ENCODE peak calls at places on chromosomes 16 and 17, in four cellular contexts. W is IMR-90, F is RWPE2, I is ovary. V is an unnamed sample.

GRCh38 chr16:23508589-23509440 is 1.5 kb downstream of the GGA2 start:
- DNase-seq in W (no peak), F (no peak), I (no peak), V (no peak)

GRCh38 chr16:66135376-66135775 is 231.1 kb upstream of the CDH5 start:
- DNase-seq in W (peak; percentile 25), F (no peak), I (peak; percentile 86), V (no peak)

GRCh38 chr17:43540821-43541674 is 5.1 kb downstream of the ETV4 start:
- DNase-seq in W (no peak), F (no peak), I (no peak), V (no peak)

GRCh38 chr17:82924812-82925211 is 85.0 kb upstream of the ZNF750 start:
- DNase-seq in W (no peak), F (no peak), I (no peak), V (no peak)

GRCh38 chr16:79949417-79949816 is 348.9 kb upstream of the MAF start:
- DNase-seq in W (no peak), F (no peak), I (no peak), V (no peak)

GRCh38 chr16:70657956-70658355 is 11.6 kb downstream of the IL34 start:
- DNase-seq in W (no peak), F (no peak), I (no peak), V (peak; percentile 23)

GRCh38 chr16:88066680-88067529 is 115.7 kb downstream of the BANP start:
- DNase-seq in W (no peak), F (peak; percentile 59), I (no peak), V (no peak)

GRCh38 chr17:59503489-59503888 is 61.9 kb upstream of the DHX40 start:
- DNase-seq in W (no peak), F (no peak), I (no peak), V (no peak)

GRCh38 chr17:7478276-7479138 is 924 bp downstream of the ZBTB4 start:
- DNase-seq in W (peak; percentile 18), F (no peak), I (peak; percentile 68), V (peak; percentile 85)

GRCh38 chr16:14445935-14446715 is 183.9 kb downstream of the PARN start:
- DNase-seq in W (no peak), F (no peak), I (no peak), V (no peak)

GRCh38 chr16:89322381-89323119 is 105.0 kb downstream of the ZNF778 start:
- DNase-seq in W (peak; percentile 82), F (no peak), I (peak; percentile 61), V (peak; percentile 87)

GRCh38 chr17:69057280-69057679 is 3.4 kb downstream of the ABCA9 start:
- DNase-seq in W (no peak), F (no peak), I (no peak), V (no peak)

GRCh38 chr17:69060835-69061234 is at the start of gene ABCA9:
- DNase-seq in W (peak; percentile 21), F (no peak), I (no peak), V (no peak)

GRCh38 chr17:69056179-69056823 is 4.4 kb downstream of the ABCA9 start:
- DNase-seq in W (no peak), F (no peak), I (no peak), V (no peak)

GRCh38 chr17:69059458-69060205 is 1.1 kb downstream of the ABCA9 start:
- DNase-seq in W (no peak), F (no peak), I (no peak), V (no peak)

GRCh38 chr17:69058165-69058564 is 2.6 kb downstream of the ABCA9 start:
- DNase-seq in W (no peak), F (no peak), I (no peak), V (no peak)
- TF ChIP-seq CTCF in W (peak; percentile 5), F (no peak), I (no peak), V (peak; percentile 14)

GRCh38 chr16:52545544-52546262 is 1.2 kb downstream of the TOX3 start:
- DNase-seq in W (no peak), F (no peak), I (no peak), V (no peak)
- H3K4me3 ChIP-seq in W (no peak overlapping the region), F (no peak overlapping the region), I (peak overlapping the region; percentile 29), V (peak overlapping the region; percentile 39)

GRCh38 chr16:26701243-26701886 is 365.4 kb upstream of the C16orf82 start:
- DNase-seq in W (no peak), F (no peak), I (no peak), V (no peak)
- H3K27ac ChIP-seq in W (no peak overlapping the region), F (no peak overlapping the region), I (no peak overlapping the region), V (no peak overlapping the region)

DNA sequence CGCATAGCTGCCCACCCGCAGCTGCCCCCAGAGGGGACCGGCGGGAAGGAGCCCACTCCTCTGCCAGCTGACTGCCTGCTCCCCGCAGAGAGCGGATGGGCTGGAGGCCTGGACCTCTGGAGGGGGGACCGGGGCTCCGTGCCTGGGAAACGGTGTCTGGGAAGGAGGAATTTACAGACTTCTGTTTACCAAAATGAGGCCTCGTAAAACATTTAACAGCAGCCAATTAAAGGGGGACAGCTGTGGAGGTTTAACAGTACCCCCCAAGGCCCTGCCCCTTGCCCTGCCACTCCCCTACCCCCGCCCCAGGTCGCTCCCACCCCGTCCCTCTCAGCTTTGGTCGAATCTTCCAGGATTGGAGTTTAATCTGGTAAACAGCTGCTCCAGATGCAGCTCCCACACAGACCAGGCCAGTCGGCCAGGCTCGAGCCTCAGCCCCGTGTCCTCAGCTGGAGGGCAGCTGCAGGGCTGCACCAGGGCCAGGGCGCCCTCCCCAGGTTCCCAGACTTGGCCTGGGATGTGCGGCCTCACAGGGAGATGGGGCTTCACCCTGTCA is 41.1 kb downstream of the BAHCC1 start:
- DNase-seq in W (no peak), F (no peak), I (peak; percentile 80), V (no peak)
- TF ChIP-seq CTCF in W (no peak), F (no peak), I (no peak), V (no peak)

GRCh38 chr16:26668026-26668425 is 398.7 kb upstream of the C16orf82 start:
- DNase-seq in W (no peak), F (no peak), I (no peak), V (no peak)
- H3K4me3 ChIP-seq in W (no peak overlapping the region), F (no peak overlapping the region), I (no peak overlapping the region), V (no peak overlapping the region)

DNA sequence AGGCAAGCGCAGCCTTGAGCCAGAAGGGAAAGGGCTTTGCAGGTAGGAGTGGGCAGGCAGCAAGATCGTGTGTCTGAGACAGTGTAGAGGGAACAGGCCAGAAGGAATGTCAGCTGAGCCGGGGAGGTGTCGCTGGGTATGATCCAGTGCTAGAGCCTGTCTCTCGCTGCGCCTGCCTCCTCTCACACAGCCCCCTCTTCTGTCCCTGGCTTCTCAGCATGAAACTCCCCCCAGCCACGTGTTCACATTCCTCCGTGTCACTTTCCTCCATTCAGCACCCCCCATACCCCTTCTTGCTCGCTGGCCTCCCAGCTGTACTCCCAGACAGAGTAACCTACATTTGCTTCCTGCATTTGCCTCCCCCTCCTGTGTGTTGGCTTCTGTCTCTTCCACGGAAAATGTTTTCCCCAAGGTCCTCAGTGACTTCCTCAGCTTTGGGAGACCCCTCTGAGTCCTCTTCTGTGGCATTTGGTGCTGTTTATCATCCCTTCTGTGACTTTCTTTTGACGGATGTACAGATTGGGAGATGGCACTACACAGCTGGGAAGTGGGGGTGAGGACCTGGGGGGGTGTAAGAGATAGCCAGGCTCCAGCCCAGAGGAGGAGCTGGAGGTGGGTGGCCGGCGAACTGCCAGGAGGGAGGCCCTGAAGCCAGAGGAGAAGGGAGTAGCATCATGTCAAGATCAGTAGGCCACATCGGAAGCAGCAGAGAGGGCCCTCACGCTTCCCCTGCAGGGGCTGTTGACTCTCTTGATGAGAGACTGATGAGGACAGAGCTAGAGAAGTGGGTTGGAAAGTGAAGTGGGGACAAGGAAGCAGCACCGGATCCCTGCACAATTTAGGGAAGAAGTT is 19.2 kb downstream of the SGF29 start:
- DNase-seq in W (peak; percentile 14), F (no peak), I (peak; percentile 54), V (no peak)
- H3K27ac ChIP-seq in W (no peak overlapping the region), F (no peak overlapping the region), I (no peak overlapping the region), V (peak overlapping the region; percentile 8)

GRCh38 chr17:31060814-31061550 is 33.8 kb upstream of the NF1 start:
- DNase-seq in W (no peak), F (no peak), I (no peak), V (no peak)

GRCh38 chr17:31058958-31059357 is 35.8 kb upstream of the NF1 start:
- DNase-seq in W (no peak), F (no peak), I (no peak), V (no peak)

GRCh38 chr17:31064707-31065106 is 30.1 kb upstream of the NF1 start:
- DNase-seq in W (no peak), F (no peak), I (no peak), V (no peak)

GRCh38 chr17:31061678-31062077 is 33.1 kb upstream of the NF1 start:
- DNase-seq in W (no peak), F (no peak), I (no peak), V (no peak)
- TF ChIP-seq CTCF in W (no peak), F (no peak), I (no peak), V (no peak)

V was measured in upper lobe of right lung.